ENCODE peak calls at places on chromosomes 11 and 22, in five cellular contexts. D is HepG2, N is K562, U is A549, M is GM12878. H is an unnamed sample.

GRCh38 chr11:1225386-1226225 is 2.7 kb downstream of the MUC5B start:
- DNase-seq in D (no peak), N (no peak), U (no peak), M (no peak), H (peak; percentile 20)

GRCh38 chr22:50313021-50313420 is 5.6 kb upstream of the PLXNB2 start:
- DNase-seq in D (no peak), N (no peak), U (no peak), M (no peak), H (no peak)

GRCh38 chr11:59358020-59358419 is 675 bp upstream of the OR5AN1 start:
- DNase-seq in D (no peak), N (no peak), U (no peak), M (no peak), H (no peak)

GRCh38 chr11:72679869-72680268 is 5.6 kb upstream of the PDE2A start:
- DNase-seq in D (no peak), N (no peak), U (no peak), M (no peak), H (no peak)

GRCh38 chr22:23684561-23685031 is 6.2 kb upstream of the RGL4 start:
- DNase-seq in D (no peak), N (peak; percentile 85), U (no peak), M (no peak), H (no peak)

GRCh38 chr11:2881974-2882362 is 3.6 kb downstream of the CDKN1C start:
- DNase-seq in D (no peak), N (no peak), U (no peak), M (no peak), H (no peak)

GRCh38 chr11:109423114-109423859 is 1.3 kb downstream of the C11orf87 start:
- DNase-seq in D (no peak), N (no peak), U (no peak), M (no peak), H (peak; percentile 44)

GRCh38 chr11:11380883-11381282 is 27.8 kb upstream of the CSNK2A3 start:
- DNase-seq in D (no peak), N (no peak), U (no peak), M (no peak), H (no peak)

GRCh38 chr11:40679276-40679675 is 780.2 kb downstream of the LRRC4C start:
- DNase-seq in D (no peak), N (no peak), U (no peak), M (no peak), H (peak; percentile 35)

GRCh38 chr11:2101171-2101675 is 38.0 kb downstream of the IGF2 start:
- DNase-seq in D (no peak), N (no peak), U (no peak), M (no peak), H (no peak)

GRCh38 chr11:107040447-107041444 is 22.5 kb upstream of the GUCY1A2 start:
- DNase-seq in D (no peak), N (no peak), U (no peak), M (peak; percentile 50), H (no peak)

GRCh38 chr11:122105009-122105828 is 10.8 kb downstream of the BLID start:
- DNase-seq in D (no peak), N (no peak), U (no peak), M (no peak), H (peak; percentile 15)

GRCh38 chr11:117097567-117098268 is 510 bp downstream of the SIK3 start:
- DNase-seq in D (no peak), N (peak; percentile 72), U (no peak), M (no peak), H (peak; percentile 51)

GRCh38 chr11:27215471-27216267 is 147.3 kb downstream of the CCDC34 start:
- DNase-seq in D (no peak), N (no peak), U (no peak), M (no peak), H (no peak)

GRCh38 chr22:31585161-31585859 is 76.7 kb downstream of the PISD start:
- DNase-seq in D (peak; percentile 61), N (peak; percentile 56), U (no peak), M (no peak), H (no peak)

GRCh38 chr11:78798567-78799170 is 224.0 kb upstream of the NARS2 start:
- DNase-seq in D (peak; percentile 25), N (peak; percentile 75), U (peak; percentile 52), M (no peak), H (peak; percentile 82)

GRCh38 chr22:23720855-23721254 is 30.0 kb downstream of the RGL4 start:
- DNase-seq in D (no peak), N (no peak), U (no peak), M (no peak), H (no peak)

GRCh38 chr22:27424319-27424718 is 377.2 kb downstream of the MN1 start:
- DNase-seq in D (no peak), N (no peak), U (no peak), M (no peak), H (no peak)

GRCh38 chr11:45803981-45804805 is 756 bp upstream of the SLC35C1 start:
- DNase-seq in D (peak; percentile 18), N (peak; percentile 35), U (peak; percentile 72), M (no peak), H (peak; percentile 79)

GRCh38 chr11:125062931-125063428 is at the start of gene SLC37A2:
- DNase-seq in D (peak; percentile 45), N (no peak), U (peak; percentile 11), M (peak; percentile 62), H (peak; percentile 73)

GRCh38 chr11:91350931-91351330 is 873.7 kb upstream of the FAT3 start:
- DNase-seq in D (no peak), N (no peak), U (no peak), M (no peak), H (no peak)

GRCh38 chr11:73308003-73308962 is at the start of gene ARHGEF17:
- DNase-seq in D (peak; percentile 78), N (peak; percentile 70), U (peak; percentile 83), M (no peak), H (peak; percentile 72)

GRCh38 chr11:17734986-17735822 is 623 bp downstream of the KCNC1 start:
- DNase-seq in D (peak; percentile 33), N (peak; percentile 71), U (peak; percentile 44), M (no peak), H (peak; percentile 77)

GRCh38 chr11:59292611-59293010 is 66.1 kb upstream of the OR5AN1 start:
- DNase-seq in D (no peak), N (no peak), U (no peak), M (no peak), H (no peak)

GRCh38 chr11:266676-267439 is 11.3 kb upstream of the NLRP6 start:
- DNase-seq in D (no peak), N (peak; percentile 89), U (peak; percentile 48), M (no peak), H (no peak)

GRCh38 chr11:64743591-64744543 is at the start of gene RASGRP2:
- DNase-seq in D (peak; percentile 28), N (peak; percentile 74), U (peak; percentile 76), M (no peak), H (peak; percentile 85)

GRCh38 chr11:61699737-61700160 is 19.6 kb downstream of the DAGLA start:
- DNase-seq in D (no peak), N (no peak), U (no peak), M (no peak), H (no peak)

GRCh38 chr11:57214494-57214893 is 22.6 kb downstream of the APLNR start:
- DNase-seq in D (no peak), N (no peak), U (peak; percentile 16), M (no peak), H (no peak)

GRCh38 chr11:111039982-111040381 is 205.5 kb upstream of the POU2AF2 start:
- DNase-seq in D (no peak), N (no peak), U (no peak), M (no peak), H (no peak)
- TF ChIP-seq USF2 in D (no peak), N (no peak), U (no peak), M (no peak), H (no peak)

DNA sequence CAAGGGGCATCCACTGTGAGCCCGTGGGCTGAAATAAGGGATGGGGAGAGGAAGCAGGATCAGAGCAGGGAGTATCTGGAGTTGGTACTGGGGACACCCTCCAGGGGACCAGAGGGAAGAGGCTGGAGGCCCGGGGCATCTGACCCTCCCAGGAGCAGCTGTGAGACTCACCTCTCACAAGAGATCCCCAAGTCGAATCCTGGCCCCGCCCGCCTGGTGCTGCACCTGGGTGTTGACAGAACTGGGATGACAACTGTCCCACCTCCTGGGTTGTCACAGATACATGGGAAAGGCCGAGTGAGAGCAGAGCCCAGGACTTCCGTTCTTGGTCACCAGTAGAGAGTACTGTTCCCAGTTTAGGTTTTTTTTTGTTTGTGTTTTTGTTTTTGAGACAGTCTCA is 78.9 kb downstream of the CELSR1 start:
- DNase-seq in D (no peak), N (no peak), U (no peak), M (no peak), H (no peak)
- TF ChIP-seq ESRRA in D (no peak), N (no peak), U (no peak), M (no peak), H (no peak)

GRCh38 chr11:86135319-86135714 is 66.4 kb upstream of the PICALM start:
- DNase-seq in D (no peak), N (no peak), U (no peak), M (no peak), H (no peak)

GRCh38 chr11:86136542-86136941 is 67.7 kb upstream of the PICALM start:
- DNase-seq in D (no peak), N (no peak), U (no peak), M (no peak), H (no peak)

GRCh38 chr11:86140334-86140733 is 71.5 kb upstream of the PICALM start:
- DNase-seq in D (no peak), N (no peak), U (no peak), M (no peak), H (no peak)

GRCh38 chr11:86141645-86142569 is 73.0 kb upstream of the PICALM start:
- DNase-seq in D (no peak), N (no peak), U (no peak), M (no peak), H (no peak)

DNA sequence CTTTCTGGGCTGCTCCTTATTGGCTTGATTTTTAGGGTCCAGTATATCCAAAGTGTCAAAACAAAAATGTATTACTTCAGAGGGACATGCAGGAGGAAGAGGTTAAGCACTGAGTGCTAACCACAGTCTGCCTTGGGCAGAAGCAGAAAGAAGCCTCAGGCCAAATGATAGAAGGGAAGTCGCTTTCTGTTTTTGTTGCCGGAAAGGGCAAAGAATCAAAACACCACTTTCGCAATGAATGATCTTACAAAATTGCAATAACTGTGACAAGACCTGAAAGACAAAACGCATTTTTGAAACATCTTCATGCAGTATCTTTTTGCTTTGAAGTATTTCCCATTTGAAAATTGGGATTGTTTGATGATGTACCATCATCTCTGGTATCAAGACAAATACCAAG is 70.1 kb upstream of the PICALM start:
- DNase-seq in D (no peak), N (no peak), U (no peak), M (peak; percentile 84), H (no peak)
- TF ChIP-seq USF2 in D (no peak), N (no peak), U (no peak), M (no peak), H (no peak)

GRCh38 chr22:44639891-44640617 is 62.0 kb upstream of the PRR5 start:
- DNase-seq in D (no peak), N (no peak), U (no peak), M (no peak), H (no peak)
- TF ChIP-seq ESRRA in D (no peak), N (no peak), U (no peak), M (no peak), H (no peak)

GRCh38 chr11:110582728-110583432 is 129.4 kb downstream of the ARHGAP20 start:
- DNase-seq in D (no peak), N (no peak), U (no peak), M (no peak), H (no peak)
- TF ChIP-seq USF2 in D (no peak), N (no peak), U (no peak), M (no peak), H (no peak)

GRCh38 chr11:77049081-77049480 is 14.9 kb downstream of the B3GNT6 start:
- DNase-seq in D (no peak), N (no peak), U (no peak), M (no peak), H (no peak)
- TF ChIP-seq ESRRA in D (no peak), N (no peak), U (no peak), M (no peak), H (no peak)

H was measured in WTC11.